ENCODE peak calls at places on chromosomes 1 and 21, in nine cellular contexts. S is GM12891, H is SHP77, R is iPS DF 19.7, L is H1, P is right cardiac atrium, E is spleen, F is iPS-NIHi11, A is AG04449. T is an unnamed sample.
A peak's percentile ranks its signal among the peaks of the same experiment; 100 is the strongest.

GRCh38 chr1:45848097-45848496 is 44.7 kb downstream of the MAST2 start:
- DNase-seq in S (no peak), H (no peak), R (no peak), L (no peak), P (no peak), E (no peak), F (no peak), A (no peak), T (no peak)

GRCh38 chr1:247639381-247639981 is 34.1 kb downstream of the OR2G3 start:
- DNase-seq in S (no peak), H (no peak), R (peak; percentile 30), L (peak; percentile 83), P (peak; percentile 75), E (peak; percentile 93), F (peak; percentile 94), A (no peak), T (peak; percentile 37)

GRCh38 chr21:45076245-45076661 is 1.9 kb downstream of the ADARB1 start:
- DNase-seq in S (no peak), H (no peak), R (no peak), L (no peak), P (no peak), E (no peak), F (no peak), A (no peak), T (no peak)

GRCh38 chr1:44819594-44820327 is 11.4 kb downstream of the BTBD19 start:
- DNase-seq in S (peak; percentile 79), H (peak; percentile 97), R (peak; percentile 96), L (peak; percentile 91), P (peak; percentile 79), E (peak; percentile 94), F (peak; percentile 88), A (peak; percentile 83), T (peak; percentile 61)

GRCh38 chr21:35343046-35343816 is 294.1 kb upstream of the RUNX1 start:
- DNase-seq in S (no peak), H (no peak), R (no peak), L (no peak), P (no peak), E (no peak), F (no peak), A (no peak), T (no peak)

GRCh38 chr1:175200626-175201025 is 8.1 kb upstream of the KIAA0040 start:
- DNase-seq in S (no peak), H (no peak), R (no peak), L (no peak), P (no peak), E (no peak), F (no peak), A (no peak), T (no peak)

GRCh38 chr1:167438171-167439138 is 79.9 kb downstream of the CD247 start:
- DNase-seq in S (no peak), H (no peak), R (no peak), L (peak; percentile 40), P (no peak), E (no peak), F (no peak), A (no peak), T (no peak)

GRCh38 chr1:183318433-183318832 is 99.7 kb downstream of the NMNAT2 start:
- DNase-seq in S (no peak), H (peak; percentile 50), R (peak; percentile 28), L (no peak), P (peak; percentile 84), E (no peak), F (peak; percentile 49), A (peak; percentile 83), T (peak; percentile 67)

GRCh38 chr1:205013683-205014367 is 29.2 kb upstream of the CNTN2 start:
- DNase-seq in S (no peak), H (no peak), R (no peak), L (no peak), P (peak; percentile 39), E (no peak), F (peak; percentile 60), A (no peak), T (peak; percentile 47)

GRCh38 chr1:215830221-215830620 is 263.1 kb downstream of the KCTD3 start:
- DNase-seq in S (no peak), H (no peak), R (no peak), L (no peak), P (no peak), E (no peak), F (no peak), A (no peak), T (no peak)

GRCh38 chr21:45578811-45579381 is 36.7 kb upstream of the SLC19A1 start:
- DNase-seq in S (no peak), H (no peak), R (no peak), L (peak; percentile 24), P (no peak), E (peak; percentile 67), F (no peak), A (no peak), T (peak; percentile 26)

GRCh38 chr21:42522771-42523170 is 9.1 kb downstream of the SLC37A1 start:
- DNase-seq in S (no peak), H (no peak), R (no peak), L (no peak), P (no peak), E (no peak), F (no peak), A (no peak), T (no peak)

GRCh38 chr1:26168410-26169167 is at the start of gene C1orf232:
- DNase-seq in S (no peak), H (no peak), R (no peak), L (no peak), P (no peak), E (no peak), F (no peak), A (no peak), T (no peak)

GRCh38 chr1:150149490-150150453 is at the start of gene PLEKHO1:
- DNase-seq in S (peak; percentile 60), H (peak; percentile 87), R (no peak), L (peak; percentile 68), P (peak; percentile 88), E (peak; percentile 97), F (peak; percentile 87), A (no peak), T (peak; percentile 64)

GRCh38 chr21:25691931-25692330 is 42.8 kb downstream of the ATP5PF start:
- DNase-seq in S (no peak), H (no peak), R (no peak), L (no peak), P (peak; percentile 21), E (no peak), F (no peak), A (no peak), T (no peak)

GRCh38 chr1:39189592-39190041 is 14.9 kb upstream of the MACF1 start:
- DNase-seq in S (no peak), H (no peak), R (no peak), L (no peak), P (no peak), E (no peak), F (no peak), A (no peak), T (no peak)

GRCh38 chr1:155933591-155934096 is 569 bp downstream of the KHDC4 start:
- DNase-seq in S (no peak), H (peak; percentile 27), R (no peak), L (no peak), P (no peak), E (peak; percentile 81), F (no peak), A (no peak), T (no peak)

GRCh38 chr1:44031051-44031899 is at the start of gene SLC6A9:
- DNase-seq in S (no peak), H (no peak), R (no peak), L (peak; percentile 79), P (peak; percentile 69), E (peak; percentile 82), F (peak; percentile 68), A (no peak), T (peak; percentile 45)

GRCh38 chr1:10634428-10635384 is 160.0 kb downstream of the PEX14 start:
- DNase-seq in S (no peak), H (no peak), R (no peak), L (no peak), P (no peak), E (no peak), F (peak; percentile 61), A (no peak), T (no peak)

GRCh38 chr1:54777011-54777410 is 12.7 kb upstream of the PARS2 start:
- DNase-seq in S (no peak), H (no peak), R (no peak), L (no peak), P (no peak), E (no peak), F (no peak), A (no peak), T (no peak)

GRCh38 chr1:156502749-156503671 is 2.4 kb upstream of the MEF2D start:
- DNase-seq in S (no peak), H (peak; percentile 81), R (peak; percentile 100), L (peak; percentile 75), P (peak; percentile 84), E (peak; percentile 80), F (peak; percentile 88), A (peak; percentile 89), T (peak; percentile 55)

GRCh38 chr21:18244721-18245486 is at the start of gene CHODL:
- DNase-seq in S (no peak), H (no peak), R (no peak), L (peak; percentile 59), P (peak; percentile 19), E (no peak), F (peak; percentile 28), A (no peak), T (no peak)

GRCh38 chr1:156138366-156138969 is 14.9 kb upstream of the SEMA4A start:
- DNase-seq in S (no peak), H (no peak), R (no peak), L (no peak), P (no peak), E (no peak), F (no peak), A (no peak), T (no peak)

GRCh38 chr1:9425859-9426258 is 113.4 kb upstream of the SLC25A33 start:
- DNase-seq in S (no peak), H (no peak), R (no peak), L (no peak), P (no peak), E (no peak), F (no peak), A (no peak), T (no peak)

GRCh38 chr1:117020526-117021156 is 19.1 kb downstream of the CD101 start:
- DNase-seq in S (no peak), H (no peak), R (no peak), L (no peak), P (no peak), E (no peak), F (no peak), A (no peak), T (peak; percentile 20)

GRCh38 chr1:248618878-248619277 is 16.0 kb downstream of the OR2T11 start:
- DNase-seq in S (no peak), H (peak; percentile 2), R (no peak), L (no peak), P (peak; percentile 18), E (no peak), F (no peak), A (no peak), T (peak; percentile 80)

GRCh38 chr1:169928438-169929209 is 34.9 kb upstream of the SCYL3 start:
- DNase-seq in S (no peak), H (peak; percentile 28), R (no peak), L (no peak), P (no peak), E (no peak), F (peak; percentile 20), A (no peak), T (no peak)

GRCh38 chr21:34576043-34576466 is 38.9 kb downstream of the RCAN1 start:
- DNase-seq in S (no peak), H (no peak), R (no peak), L (no peak), P (peak; percentile 31), E (no peak), F (no peak), A (no peak), T (no peak)

GRCh38 chr1:33302325-33302724 is 18.6 kb downstream of the A3GALT2 start:
- DNase-seq in S (no peak), H (no peak), R (no peak), L (no peak), P (no peak), E (peak; percentile 56), F (no peak), A (no peak), T (no peak)

GRCh38 chr1:230917284-230918135 is 49.2 kb upstream of the C1orf198 start:
- DNase-seq in S (peak; percentile 25), H (peak; percentile 83), R (peak; percentile 61), L (peak; percentile 86), P (peak; percentile 68), E (peak; percentile 85), F (peak; percentile 77), A (no peak), T (peak; percentile 40)

GRCh38 chr1:222798111-222798510 is 16.7 kb upstream of the DISP1 start:
- DNase-seq in S (no peak), H (no peak), R (no peak), L (no peak), P (no peak), E (no peak), F (peak; percentile 14), A (no peak), T (no peak)